ENCODE peak calls at places on chromosomes 11 and 22, in eight cellular contexts. K is epithelial cell of esophagus, L is HFF-Myc, E is kidney, F is AG09319, H is cardiac fibroblast, I is left ventricle myocardium inferior, W is nephron progenitor cell. T is an unnamed sample.

GRCh38 chr22:17359501-17359900 is 9.8 kb upstream of the CECR2 start:
- DNase-seq in F (no peak), K (no peak), I (no peak), L (no peak), H (peak), W (no peak), E (no peak), T (no peak)

GRCh38 chr11:111097191-111097590 is 148.3 kb upstream of the POU2AF2 start:
- DNase-seq in K (peak), I (peak), E (peak), W (no peak), H (peak), F (no peak), L (no peak), T (peak)

GRCh38 chr11:83978942-83979341 is 692.8 kb upstream of the CCDC90B start:
- DNase-seq in E (no peak), F (no peak), H (no peak), I (no peak), L (no peak), W (no peak), K (no peak), T (no peak)

GRCh38 chr11:77776455-77776854 is 44.1 kb downstream of the RSF1 start:
- DNase-seq in K (peak), E (no peak), W (no peak), I (no peak), H (peak), L (no peak), F (no peak), T (no peak)

GRCh38 chr22:22558972-22559603 is at the start of gene PRAME:
- DNase-seq in W (peak), L (no peak), E (no peak), F (no peak), K (no peak), I (peak), H (peak), T (peak)

GRCh38 chr11:123740787-123741158 is 687 bp downstream of the ZNF202 start:
- DNase-seq in K (peak), E (no peak), H (peak), I (no peak), L (no peak), W (no peak), F (no peak), T (no peak)

GRCh38 chr11:45501980-45502545 is 163.4 kb downstream of the CHST1 start:
- DNase-seq in K (no peak), I (no peak), H (no peak), W (no peak), E (no peak), L (no peak), F (no peak), T (no peak)

GRCh38 chr11:2263012-2263565 is 7.3 kb downstream of the ASCL2 start:
- DNase-seq in W (no peak), H (no peak), K (no peak), E (no peak), F (no peak), L (no peak), I (no peak), T (no peak)

GRCh38 chr11:25943777-25944661 is 387.9 kb upstream of the ANO3 start:
- DNase-seq in E (peak), F (no peak), L (no peak), I (no peak), K (no peak), W (no peak), H (no peak), T (no peak)

GRCh38 chr22:37657590-37658132 is 862 bp upstream of the PDXP start:
- DNase-seq in W (no peak), E (no peak), F (no peak), H (no peak), K (peak), L (no peak), I (no peak), T (no peak)

GRCh38 chr11:113505541-113506375 is 30.6 kb upstream of the DRD2 start:
- DNase-seq in L (peak), W (no peak), K (peak), E (no peak), H (peak), I (no peak), F (no peak), T (no peak)

GRCh38 chr11:26830757-26831156 is 108.9 kb upstream of the SLC5A12 start:
- DNase-seq in K (no peak), I (no peak), F (no peak), W (no peak), H (peak), E (no peak), L (no peak), T (no peak)

GRCh38 chr22:50531546-50532352 is 1.9 kb upstream of the TYMP start:
- DNase-seq in I (peak), F (no peak), L (no peak), K (peak), E (peak), W (peak), H (peak), T (peak)

GRCh38 chr11:15757299-15757698 is 599.0 kb downstream of the SOX6 start:
- DNase-seq in H (no peak), E (no peak), F (no peak), W (no peak), L (no peak), I (no peak), K (no peak), T (no peak)

GRCh38 chr22:40817737-40818136 is 1.4 kb downstream of the SLC25A17 start:
- DNase-seq in K (no peak), I (no peak), L (no peak), E (no peak), W (no peak), H (no peak), F (no peak), T (no peak)

GRCh38 chr22:32334640-32335365 is 22.9 kb upstream of the RFPL3 start:
- DNase-seq in H (no peak), K (no peak), W (no peak), F (no peak), E (no peak), I (no peak), L (no peak), T (no peak)

GRCh38 chr11:59776210-59777066 is 21.3 kb downstream of the STX3 start:
- DNase-seq in H (peak), E (no peak), I (no peak), F (no peak), W (no peak), L (no peak), K (peak), T (no peak)

GRCh38 chr22:20561882-20562281 is 54.5 kb downstream of the MED15 start:
- DNase-seq in E (no peak), K (no peak), F (no peak), W (no peak), H (peak), L (no peak), I (no peak), T (no peak)

GRCh38 chr11:114273890-114274635 is 22.1 kb upstream of the NNMT start:
- DNase-seq in F (no peak), K (no peak), E (no peak), I (no peak), L (no peak), H (no peak), W (no peak), T (no peak)

GRCh38 chr11:99584822-99585221 is 564.1 kb downstream of the CNTN5 start:
- DNase-seq in L (no peak), K (peak), E (no peak), W (no peak), H (no peak), I (no peak), F (no peak), T (no peak)

GRCh38 chr11:34909955-34910354 is 6.2 kb downstream of the APIP start:
- DNase-seq in K (no peak), L (no peak), E (no peak), I (no peak), F (no peak), H (no peak), W (no peak), T (peak)

GRCh38 chr11:64246874-64247728 is at the start of gene PPP1R14B:
- DNase-seq in L (no peak), E (peak), I (peak), F (peak), K (peak), H (peak), W (peak), T (peak)

GRCh38 chr22:44884968-44885805 is 124.6 kb downstream of the PHF21B start:
- DNase-seq in E (peak), W (no peak), H (no peak), F (no peak), I (no peak), K (no peak), L (no peak), T (no peak)

GRCh38 chr11:8652140-8652539 is 30.3 kb downstream of the TRIM66 start:
- DNase-seq in F (peak), W (no peak), K (peak), I (no peak), H (peak), E (no peak), L (peak), T (no peak)

GRCh38 chr11:111407652-111408051 is 28.6 kb upstream of the POU2AF1 start:
- DNase-seq in W (no peak), E (no peak), K (no peak), F (no peak), I (no peak), H (no peak), L (no peak), T (no peak)

GRCh38 chr11:33829430-33830141 is 55.3 kb upstream of the FBXO3 start:
- DNase-seq in K (peak), H (peak), I (peak), E (no peak), F (peak), W (peak), L (peak), T (no peak)

GRCh38 chr11:87252869-87253268 is 215.1 kb downstream of the TMEM135 start:
- DNase-seq in L (no peak), W (no peak), F (no peak), I (no peak), K (peak), H (peak), E (no peak), T (no peak)

GRCh38 chr11:131279685-131280084 is 90.7 kb upstream of the NTM start:
- DNase-seq in W (no peak), E (no peak), K (peak), H (no peak), F (no peak), I (no peak), L (no peak), T (no peak)

GRCh38 chr11:1335264-1335810 is 25.9 kb upstream of the TOLLIP start:
- DNase-seq in I (no peak), W (no peak), K (no peak), L (no peak), E (no peak), F (no peak), H (no peak), T (no peak)

GRCh38 chr11:65810046-65810868 is 23.4 kb downstream of the OVOL1 start:
- DNase-seq in W (no peak), L (no peak), I (no peak), H (no peak), K (no peak), E (peak), F (no peak), T (peak)

GRCh38 chr11:19970944-19971343 is 189.3 kb downstream of the DBX1 start:
- DNase-seq in F (no peak), L (no peak), W (no peak), I (no peak), K (no peak), H (no peak), E (no peak), T (no peak)

GRCh38 chr11:61917043-61917356 is 366 bp downstream of the RAB3IL1 start:
- DNase-seq in W (no peak), L (no peak), E (no peak), K (no peak), I (no peak), H (no peak), F (no peak), T (no peak)

GRCh38 chr22:22721681-22722309 is 77.4 kb downstream of the GGTLC2 start:
- DNase-seq in E (no peak), W (no peak), H (peak), I (no peak), L (no peak), F (no peak), K (peak), T (peak)

GRCh38 chr11:109508185-109508584 is 86.2 kb downstream of the C11orf87 start:
- DNase-seq in F (no peak), L (no peak), K (no peak), H (no peak), E (no peak), I (no peak), W (no peak), T (no peak)

GRCh38 chr11:47360341-47360740 is 7.8 kb upstream of the MYBPC3 start:
- DNase-seq in I (no peak), K (no peak), E (no peak), W (no peak), L (no peak), H (no peak), F (no peak), T (no peak)

GRCh38 chr11:71551711-71552110 is 3.5 kb downstream of the KRTAP5-9 start:
- DNase-seq in L (no peak), K (no peak), I (no peak), W (no peak), H (no peak), F (no peak), E (no peak), T (no peak)

GRCh38 chr11:92859290-92859689 is 110.2 kb upstream of the MTNR1B start:
- DNase-seq in K (no peak), H (no peak), F (no peak), E (no peak), I (no peak), L (no peak), W (no peak), T (no peak)

GRCh38 chr11:92865352-92865751 is 104.1 kb upstream of the MTNR1B start:
- DNase-seq in E (no peak), F (no peak), W (no peak), L (no peak), H (peak), I (no peak), K (peak), T (no peak)

GRCh38 chr11:92866679-92867282 is 102.7 kb upstream of the MTNR1B start:
- DNase-seq in I (peak), L (no peak), H (no peak), F (no peak), W (no peak), E (peak), K (no peak), T (peak)

DNA sequence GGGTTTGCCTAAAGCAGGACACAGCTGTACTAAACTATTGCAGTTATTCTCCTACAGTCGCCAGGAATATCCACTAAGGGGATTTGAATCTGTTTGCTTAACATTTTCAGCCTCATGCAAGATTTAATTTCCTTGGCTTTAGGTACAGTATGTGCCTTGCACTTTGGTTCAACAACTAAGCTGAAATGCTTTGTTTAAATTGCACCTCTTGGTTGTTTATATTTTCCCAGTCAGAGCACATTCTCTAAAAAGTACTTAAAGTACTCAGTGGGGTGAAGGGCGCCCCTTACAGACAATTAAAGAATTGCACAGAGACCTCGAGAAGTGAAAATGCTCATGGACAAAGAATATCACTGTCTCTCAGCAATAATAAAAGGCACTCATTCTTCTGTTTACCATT is 107.8 kb upstream of the MTNR1B start:
- DNase-seq in E (no peak), K (no peak), W (no peak), H (no peak), F (no peak), L (no peak), I (no peak), T (no peak)
- TF ChIP-seq CTCF in E (no peak), K (no peak), W (peak), H (no peak), F (no peak), L (no peak), I (no peak), T (no peak)

DNA sequence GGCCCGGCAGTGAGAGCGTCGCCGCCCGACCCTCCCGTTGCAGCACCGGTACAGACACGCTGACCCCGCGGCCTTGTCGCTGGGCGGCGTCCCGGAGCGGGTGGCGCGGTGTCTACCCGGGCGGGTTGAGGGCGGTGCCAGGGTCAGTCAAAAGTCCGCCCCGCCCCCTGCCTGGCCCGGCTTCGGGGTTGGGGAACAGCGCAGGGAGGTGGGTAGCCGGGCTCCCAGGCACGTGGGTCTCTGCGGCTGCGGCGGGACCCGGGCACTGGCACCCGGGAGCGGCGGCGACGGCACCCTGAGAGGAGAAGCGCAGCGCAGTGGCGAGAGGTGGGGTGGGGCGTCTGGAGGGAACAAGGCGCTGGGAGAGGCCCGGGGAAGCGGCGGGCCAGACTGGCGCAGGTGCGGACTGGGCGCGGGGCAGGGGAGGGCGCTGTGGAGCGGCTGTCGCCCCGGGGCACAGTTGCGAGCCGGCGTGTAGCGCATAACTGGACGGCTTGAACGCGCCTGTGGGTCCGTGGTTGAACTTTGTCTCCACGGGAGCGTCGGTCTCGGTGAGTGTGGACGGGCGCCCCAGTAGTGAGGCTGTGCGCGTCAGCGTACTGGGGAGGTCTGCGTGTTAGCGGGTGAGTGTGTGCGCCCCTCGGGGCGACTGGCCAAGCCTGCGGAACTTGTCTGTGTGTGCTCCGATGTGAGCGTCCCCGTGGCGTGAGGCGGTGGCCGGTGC is at the start of gene P2RY2:
- DNase-seq in E (peak), F (no peak), K (peak), L (no peak), I (peak), H (peak), W (peak), T (peak)
- TF ChIP-seq CTCF in E (peak), F (peak), K (peak), L (peak), I (peak), H (peak), W (peak), T (peak)

GRCh38 chr22:19554834-19555404 is 30.7 kb upstream of the CLDN5 start:
- DNase-seq in I (no peak), H (peak), F (no peak), E (no peak), L (no peak), K (peak), W (peak), T (no peak)

GRCh38 chr22:19556963-19557545 is 32.8 kb upstream of the CLDN5 start:
- DNase-seq in F (no peak), L (no peak), W (no peak), E (no peak), I (no peak), H (no peak), K (no peak), T (no peak)

GRCh38 chr22:19559956-19560355 is 35.7 kb upstream of the CLDN5 start:
- DNase-seq in L (no peak), E (no peak), H (no peak), K (no peak), W (no peak), F (no peak), I (no peak), T (no peak)

GRCh38 chr22:19555651-19556050 is 31.4 kb upstream of the CLDN5 start:
- DNase-seq in H (no peak), W (no peak), F (no peak), L (no peak), K (no peak), I (no peak), E (no peak), T (no peak)

GRCh38 chr22:19559324-19559811 is 35.2 kb upstream of the CLDN5 start:
- DNase-seq in K (peak), L (no peak), H (no peak), W (no peak), F (no peak), E (no peak), I (no peak), T (no peak)
- TF ChIP-seq CTCF in K (peak), L (no peak), H (no peak), W (no peak), F (no peak), E (no peak), I (no peak), T (no peak)

GRCh38 chr22:49322231-49322630 is 505.4 kb downstream of the BRD1 start:
- DNase-seq in L (no peak), F (no peak), K (no peak), H (no peak), I (no peak), E (peak), W (no peak), T (peak)
- TF ChIP-seq CTCF in L (no peak), F (no peak), K (no peak), H (no peak), I (no peak), E (no peak), W (no peak), T (no peak)

GRCh38 chr11:128476031-128476430 is 111.3 kb downstream of the ETS1 start:
- DNase-seq in F (no peak), E (no peak), L (no peak), W (no peak), I (no peak), K (no peak), H (no peak), T (no peak)

GRCh38 chr11:128474036-128474874 is 113.1 kb downstream of the ETS1 start:
- DNase-seq in H (no peak), I (no peak), F (no peak), L (no peak), K (no peak), W (no peak), E (no peak), T (no peak)

GRCh38 chr11:128472128-128473110 is 114.9 kb downstream of the ETS1 start:
- DNase-seq in W (no peak), E (no peak), H (peak), F (no peak), I (no peak), L (no peak), K (peak), T (no peak)

GRCh38 chr11:128471138-128471661 is 116.2 kb downstream of the ETS1 start:
- DNase-seq in I (no peak), K (no peak), H (no peak), L (no peak), W (no peak), F (no peak), E (peak), T (no peak)

DNA sequence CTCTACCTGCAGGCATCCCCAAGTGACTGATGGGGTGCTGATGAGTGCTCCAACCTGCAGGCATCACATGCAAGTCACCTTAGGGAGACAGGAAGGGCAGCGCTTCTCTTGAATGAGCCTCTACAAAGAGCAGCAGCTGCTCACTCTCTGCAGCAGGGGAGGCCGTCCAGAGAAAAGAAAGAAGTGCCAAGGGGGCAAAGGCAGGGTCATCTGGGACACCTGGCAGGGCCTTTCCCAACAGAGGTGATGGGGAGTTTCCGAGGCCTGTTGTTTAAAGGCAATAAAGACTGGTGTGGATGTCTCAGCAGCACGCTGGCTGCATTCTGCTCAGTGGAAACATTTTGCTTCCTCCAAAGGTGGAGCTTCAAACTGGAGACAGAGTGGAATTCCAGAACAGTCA is 113.7 kb downstream of the ETS1 start:
- DNase-seq in E (no peak), W (no peak), H (no peak), L (no peak), K (no peak), I (no peak), F (no peak), T (no peak)
- TF ChIP-seq CTCF in E (no peak), W (no peak), H (no peak), L (no peak), K (no peak), I (no peak), F (no peak), T (no peak)

GRCh38 chr11:122099345-122100045 is 16.5 kb downstream of the BLID start:
- DNase-seq in L (no peak), F (no peak), K (peak), E (no peak), H (peak), W (no peak), I (no peak), T (no peak)

GRCh38 chr11:122103366-122103765 is 12.6 kb downstream of the BLID start:
- DNase-seq in E (no peak), L (no peak), W (no peak), H (peak), I (no peak), K (peak), F (no peak), T (no peak)

GRCh38 chr11:122100222-122101080 is 15.6 kb downstream of the BLID start:
- DNase-seq in F (peak), W (peak), I (peak), L (no peak), E (peak), K (peak), H (peak), T (no peak)

GRCh38 chr11:122102426-122102825 is 13.6 kb downstream of the BLID start:
- DNase-seq in W (no peak), K (no peak), F (no peak), E (no peak), I (no peak), H (peak), L (no peak), T (no peak)

GRCh38 chr11:122101625-122102291 is 14.3 kb downstream of the BLID start:
- DNase-seq in H (peak), W (peak), I (peak), F (peak), K (peak), L (no peak), E (peak), T (no peak)
- TF ChIP-seq CTCF in H (peak), W (peak), I (peak), F (peak), K (peak), L (peak), E (peak), T (peak)

T was measured in lower lobe of right lung.